ENCODE peak calls at places on chromosomes 13 and 19, in four cellular contexts. One of them, this sample, is unnamed.

GRCh38 chr13:112680741-112681360 is 9.0 kb upstream of the ATP11A start:
- DNase-seq in H1: peak
- DNase-seq in GM12878: no peak
- DNase-seq in K562: no peak
- DNase-seq in this sample: no peak

GRCh38 chr19:8161135-8161646 is 11.8 kb upstream of the FBN3 start:
- DNase-seq in H1: no peak
- DNase-seq in GM12878: peak
- DNase-seq in K562: peak
- DNase-seq in this sample: no peak

GRCh38 chr19:31338069-31338767 is 11.0 kb downstream of the TSHZ3 start:
- DNase-seq in H1: peak
- DNase-seq in GM12878: no peak
- DNase-seq in K562: peak
- DNase-seq in this sample: peak

GRCh38 chr19:31595521-31595920 is 246.3 kb upstream of the TSHZ3 start:
- DNase-seq in H1: no peak
- DNase-seq in GM12878: no peak
- DNase-seq in K562: no peak
- DNase-seq in this sample: no peak

GRCh38 chr19:10936661-10937084 is 8.1 kb downstream of the TIMM29 start:
- DNase-seq in H1: no peak
- DNase-seq in GM12878: peak
- DNase-seq in K562: peak
- DNase-seq in this sample: peak

GRCh38 chr19:54430306-54431254 is 15.3 kb downstream of the TTYH1 start:
- DNase-seq in H1: peak
- DNase-seq in GM12878: no peak
- DNase-seq in K562: peak
- DNase-seq in this sample: no peak

GRCh38 chr19:17389957-17390664 is 3.9 kb downstream of the CCDC194 start:
- DNase-seq in H1: no peak
- DNase-seq in GM12878: no peak
- DNase-seq in K562: peak
- DNase-seq in this sample: no peak

GRCh38 chr19:30402790-30403189 is 30.6 kb downstream of the ZNF536 start:
- DNase-seq in H1: peak
- DNase-seq in GM12878: no peak
- DNase-seq in K562: no peak
- DNase-seq in this sample: no peak

GRCh38 chr13:98563071-98563470 is 13.8 kb downstream of the STK24 start:
- DNase-seq in H1: no peak
- DNase-seq in GM12878: no peak
- DNase-seq in K562: no peak
- DNase-seq in this sample: no peak

GRCh38 chr19:41427647-41428480 is 690 bp upstream of the B3GNT8 start:
- DNase-seq in H1: peak
- DNase-seq in GM12878: no peak
- DNase-seq in K562: peak
- DNase-seq in this sample: no peak

GRCh38 chr13:23657056-23657455 is 86.8 kb downstream of the TNFRSF19 start:
- DNase-seq in H1: no peak
- DNase-seq in GM12878: no peak
- DNase-seq in K562: no peak
- DNase-seq in this sample: no peak

GRCh38 chr19:50516859-50517703 is 3.4 kb upstream of the ASPDH start:
- DNase-seq in H1: no peak
- DNase-seq in GM12878: no peak
- DNase-seq in K562: no peak
- DNase-seq in this sample: no peak

GRCh38 chr19:29545866-29546582 is 20.2 kb downstream of the VSTM2B start:
- DNase-seq in H1: no peak
- DNase-seq in GM12878: no peak
- DNase-seq in K562: no peak
- DNase-seq in this sample: no peak

GRCh38 chr13:66410314-66410713 is 819.8 kb downstream of the PCDH9 start:
- DNase-seq in H1: no peak
- DNase-seq in GM12878: no peak
- DNase-seq in K562: no peak
- DNase-seq in this sample: no peak

GRCh38 chr13:106277483-106278154 is 257.8 kb downstream of the EFNB2 start:
- DNase-seq in H1: no peak
- DNase-seq in GM12878: no peak
- DNase-seq in K562: no peak
- DNase-seq in this sample: no peak

GRCh38 chr19:8973501-8974091 is 36.6 kb downstream of the MUC16 start:
- DNase-seq in H1: no peak
- DNase-seq in GM12878: no peak
- DNase-seq in K562: peak
- DNase-seq in this sample: no peak

GRCh38 chr13:80873589-80873988 is 532.7 kb upstream of the SPRY2 start:
- DNase-seq in H1: no peak
- DNase-seq in GM12878: peak
- DNase-seq in K562: no peak
- DNase-seq in this sample: no peak

GRCh38 chr19:33250500-33250899 is 24.9 kb upstream of the SLC7A10 start:
- DNase-seq in H1: no peak
- DNase-seq in GM12878: no peak
- DNase-seq in K562: no peak
- DNase-seq in this sample: no peak

GRCh38 chr19:12938536-12939291 is at the start of gene CALR:
- DNase-seq in H1: no peak
- DNase-seq in GM12878: no peak
- DNase-seq in K562: peak
- DNase-seq in this sample: no peak

GRCh38 chr19:54459282-54460229 is 4.0 kb downstream of the LENG9 start:
- DNase-seq in H1: no peak
- DNase-seq in GM12878: no peak
- DNase-seq in K562: peak
- DNase-seq in this sample: no peak

GRCh38 chr19:38184815-38185214 is 39.2 kb downstream of the DPF1 start:
- DNase-seq in H1: no peak
- DNase-seq in GM12878: no peak
- DNase-seq in K562: no peak
- DNase-seq in this sample: no peak

GRCh38 chr13:25375727-25376358 is 4.1 kb downstream of the ATP8A2 start:
- DNase-seq in H1: peak
- DNase-seq in GM12878: no peak
- DNase-seq in K562: peak
- DNase-seq in this sample: peak

GRCh38 chr13:92681239-92681638 is 545.4 kb upstream of the GPC6 start:
- DNase-seq in H1: no peak
- DNase-seq in GM12878: no peak
- DNase-seq in K562: no peak
- DNase-seq in this sample: no peak

GRCh38 chr13:25881946-25882574 is 169.8 kb downstream of the SHISA2 start:
- DNase-seq in H1: no peak
- DNase-seq in GM12878: no peak
- DNase-seq in K562: no peak
- DNase-seq in this sample: no peak

GRCh38 chr19:53882391-53883050 is 524 bp downstream of the PRKCG start:
- DNase-seq in H1: peak
- DNase-seq in GM12878: no peak
- DNase-seq in K562: no peak
- DNase-seq in this sample: no peak

GRCh38 chr19:41001243-41001971 is 10.3 kb downstream of the CYP2B6 start:
- DNase-seq in H1: no peak
- DNase-seq in GM12878: no peak
- DNase-seq in K562: peak
- DNase-seq in this sample: no peak

GRCh38 chr19:48552406-48553322 is 692 bp downstream of the SULT2B1 start:
- DNase-seq in H1: no peak
- DNase-seq in GM12878: no peak
- DNase-seq in K562: no peak
- DNase-seq in this sample: no peak
- TF ChIP-seq CHD1 in H1: no peak
- TF ChIP-seq CHD1 in GM12878: no peak
- TF ChIP-seq CHD1 in K562: no peak
- TF ChIP-seq CHD1 in this sample: no peak

GRCh38 chr13:114002771-114003321 is 29.0 kb upstream of the C13orf46 start:
- DNase-seq in H1: no peak
- DNase-seq in GM12878: no peak
- DNase-seq in K562: no peak
- DNase-seq in this sample: no peak
- TF ChIP-seq CHD1 in H1: no peak
- TF ChIP-seq CHD1 in GM12878: no peak
- TF ChIP-seq CHD1 in K562: no peak
- TF ChIP-seq CHD1 in this sample: no peak

GRCh38 chr19:4206818-4207484 is 22.4 kb upstream of the EBI3 start:
- DNase-seq in H1: no peak
- DNase-seq in GM12878: no peak
- DNase-seq in K562: no peak
- DNase-seq in this sample: peak

GRCh38 chr19:4210166-4210731 is 19.1 kb upstream of the EBI3 start:
- DNase-seq in H1: no peak
- DNase-seq in GM12878: no peak
- DNase-seq in K562: no peak
- DNase-seq in this sample: no peak

GRCh38 chr19:4213116-4213515 is 16.2 kb upstream of the EBI3 start:
- DNase-seq in H1: no peak
- DNase-seq in GM12878: no peak
- DNase-seq in K562: no peak
- DNase-seq in this sample: no peak

GRCh38 chr19:4208385-4209094 is 20.8 kb upstream of the EBI3 start:
- DNase-seq in H1: peak
- DNase-seq in GM12878: no peak
- DNase-seq in K562: peak
- DNase-seq in this sample: peak
- TF ChIP-seq CHD1 in H1: no peak
- TF ChIP-seq CHD1 in GM12878: no peak
- TF ChIP-seq CHD1 in K562: no peak
- TF ChIP-seq CHD1 in this sample: no peak

GRCh38 chr19:16324384-16325160 is at the start of gene KLF2:
- DNase-seq in H1: peak
- DNase-seq in GM12878: no peak
- DNase-seq in K562: peak
- DNase-seq in this sample: peak

GRCh38 chr19:16326401-16327130 is 1.9 kb downstream of the KLF2 start:
- DNase-seq in H1: peak
- DNase-seq in GM12878: no peak
- DNase-seq in K562: no peak
- DNase-seq in this sample: no peak

GRCh38 chr19:16325161-16325527 is 518 bp downstream of the KLF2 start:
- DNase-seq in H1: peak
- DNase-seq in GM12878: no peak
- DNase-seq in K562: peak
- DNase-seq in this sample: no peak

GRCh38 chr19:16327131-16327450 is 2.5 kb downstream of the KLF2 start:
- DNase-seq in H1: no peak
- DNase-seq in GM12878: no peak
- DNase-seq in K562: no peak
- DNase-seq in this sample: no peak

DNA sequence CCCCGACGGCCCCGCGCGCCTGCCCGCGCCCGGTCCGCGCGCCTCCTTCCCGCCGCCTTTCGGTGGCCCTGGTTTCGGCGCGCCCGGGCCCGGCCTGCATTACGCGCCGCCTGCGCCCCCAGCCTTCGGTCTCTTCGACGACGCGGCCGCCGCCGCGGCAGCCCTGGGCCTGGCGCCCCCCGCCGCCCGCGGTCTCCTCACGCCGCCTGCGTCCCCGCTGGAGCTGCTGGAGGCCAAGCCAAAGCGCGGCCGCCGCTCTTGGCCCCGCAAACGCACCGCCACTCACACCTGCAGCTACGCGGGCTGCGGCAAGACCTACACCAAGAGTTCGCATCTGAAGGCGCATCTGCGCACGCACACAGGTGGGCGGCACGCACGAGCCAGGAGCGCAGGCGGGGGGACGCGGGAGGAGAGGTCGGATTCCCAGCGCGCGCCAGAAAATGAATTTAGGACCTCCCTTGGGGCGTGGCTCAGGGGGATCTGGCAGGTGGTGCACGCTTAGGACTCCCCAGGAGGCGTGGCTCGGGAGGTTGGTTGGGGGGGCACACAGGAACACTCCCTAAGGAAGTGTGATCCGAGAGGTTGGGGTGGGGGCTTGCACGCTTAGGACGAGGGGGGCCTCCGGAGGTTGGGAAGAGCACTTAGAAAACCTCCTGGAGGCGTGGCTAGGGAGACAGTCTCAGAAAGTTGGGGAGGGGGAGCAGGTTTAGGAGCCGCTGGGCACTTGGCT is 1.2 kb downstream of the KLF2 start:
- DNase-seq in H1: peak
- DNase-seq in GM12878: no peak
- DNase-seq in K562: no peak
- DNase-seq in this sample: no peak
- TF ChIP-seq CHD1 in H1: no peak
- TF ChIP-seq CHD1 in GM12878: no peak
- TF ChIP-seq CHD1 in K562: no peak
- TF ChIP-seq CHD1 in this sample: peak

GRCh38 chr19:34556500-34556899 is 74.9 kb downstream of the WTIP start:
- DNase-seq in H1: peak
- DNase-seq in GM12878: no peak
- DNase-seq in K562: peak
- DNase-seq in this sample: no peak

GRCh38 chr19:34559045-34559444 is 77.5 kb downstream of the WTIP start:
- DNase-seq in H1: no peak
- DNase-seq in GM12878: no peak
- DNase-seq in K562: no peak
- DNase-seq in this sample: no peak

GRCh38 chr19:34560229-34560628 is 78.7 kb downstream of the WTIP start:
- DNase-seq in H1: no peak
- DNase-seq in GM12878: no peak
- DNase-seq in K562: no peak
- DNase-seq in this sample: no peak

GRCh38 chr19:34549833-34550232 is 68.3 kb downstream of the WTIP start:
- DNase-seq in H1: no peak
- DNase-seq in GM12878: no peak
- DNase-seq in K562: no peak
- DNase-seq in this sample: no peak

DNA sequence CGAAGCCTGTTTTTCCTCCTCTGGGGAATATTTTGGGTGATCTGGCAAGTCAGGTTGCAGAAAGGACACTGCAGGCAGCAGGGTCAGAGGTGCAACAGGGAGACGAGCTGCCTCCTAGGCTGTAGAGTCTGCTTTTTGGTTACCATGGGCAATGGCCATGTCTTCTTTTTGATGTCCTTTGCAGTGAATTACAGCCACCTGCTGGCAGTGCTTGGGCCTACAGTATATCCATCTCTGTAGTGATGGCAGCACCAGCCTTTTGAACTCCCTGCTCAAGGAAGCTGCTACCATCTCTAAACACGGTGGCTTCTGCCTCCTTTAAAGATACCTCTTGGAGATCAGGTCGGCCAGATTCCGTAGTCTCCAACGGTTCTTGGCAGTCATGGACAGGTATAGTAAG is 73.9 kb downstream of the WTIP start:
- DNase-seq in H1: no peak
- DNase-seq in GM12878: no peak
- DNase-seq in K562: no peak
- DNase-seq in this sample: no peak
- TF ChIP-seq CHD1 in H1: no peak
- TF ChIP-seq CHD1 in GM12878: no peak
- TF ChIP-seq CHD1 in K562: no peak
- TF ChIP-seq CHD1 in this sample: no peak

GRCh38 chr13:44331912-44332840 is 41.4 kb upstream of the SERP2 start:
- DNase-seq in H1: no peak
- DNase-seq in GM12878: no peak
- DNase-seq in K562: no peak
- DNase-seq in this sample: peak
- TF ChIP-seq CHD1 in H1: no peak
- TF ChIP-seq CHD1 in GM12878: no peak
- TF ChIP-seq CHD1 in K562: no peak
- TF ChIP-seq CHD1 in this sample: no peak